ENCODE peak calls at places on chromosomes 3 and 15, in five cellular contexts. One of them, this sample, is unnamed. For H3K4me1 and H3K9me2, the result is how much of the 10 kb centered on the place peaks cover.

GRCh38 chr3:116341381-116341780 is 103.9 kb downstream of the LSAMP start:
- DNase-seq in MM.1S: no peak
- DNase-seq in HCT116: no peak
- DNase-seq in GM23338: no peak
- DNase-seq in PC-9: no peak
- DNase-seq in this sample: no peak

GRCh38 chr3:100082108-100082642 is 32.1 kb downstream of the FILIP1L start:
- DNase-seq in MM.1S: no peak
- DNase-seq in PC-9: no peak
- DNase-seq in HCT116: no peak
- DNase-seq in GM23338: no peak
- DNase-seq in this sample: no peak

GRCh38 chr3:128367726-128368125 is 99.0 kb downstream of the DNAJB8 start:
- DNase-seq in PC-9: peak
- DNase-seq in GM23338: peak
- DNase-seq in MM.1S: no peak
- DNase-seq in HCT116: no peak
- DNase-seq in this sample: no peak

GRCh38 chr3:113532698-113533533 is 561 bp downstream of the SIDT1 start:
- DNase-seq in HCT116: no peak
- DNase-seq in GM23338: peak
- DNase-seq in MM.1S: peak
- DNase-seq in PC-9: no peak
- DNase-seq in this sample: peak

GRCh38 chr3:13569641-13570390 is 20.9 kb downstream of the FBLN2 start:
- DNase-seq in MM.1S: no peak
- DNase-seq in HCT116: no peak
- DNase-seq in GM23338: no peak
- DNase-seq in PC-9: no peak
- DNase-seq in this sample: no peak

GRCh38 chr15:70281261-70281810 is 183.6 kb upstream of the TLE3 start:
- DNase-seq in GM23338: no peak
- DNase-seq in PC-9: no peak
- DNase-seq in HCT116: no peak
- DNase-seq in MM.1S: no peak
- DNase-seq in this sample: no peak

GRCh38 chr3:108590443-108590842 is 921 bp downstream of the DZIP3 start:
- DNase-seq in GM23338: peak
- DNase-seq in PC-9: no peak
- DNase-seq in HCT116: no peak
- DNase-seq in MM.1S: peak
- DNase-seq in this sample: no peak

GRCh38 chr3:30890907-30891306 is 3.6 kb downstream of the GADL1 start:
- DNase-seq in GM23338: no peak
- DNase-seq in MM.1S: no peak
- DNase-seq in HCT116: no peak
- DNase-seq in PC-9: no peak
- DNase-seq in this sample: no peak

GRCh38 chr3:33144433-33144832 is 30.6 kb downstream of the CRTAP start:
- DNase-seq in MM.1S: no peak
- DNase-seq in GM23338: peak
- DNase-seq in HCT116: no peak
- DNase-seq in PC-9: no peak
- DNase-seq in this sample: peak

GRCh38 chr15:63492541-63493077 is 11.8 kb upstream of the USP3 start:
- DNase-seq in PC-9: peak
- DNase-seq in HCT116: no peak
- DNase-seq in GM23338: no peak
- DNase-seq in MM.1S: no peak
- DNase-seq in this sample: peak

GRCh38 chr15:33737687-33738606 is 230.3 kb upstream of the CHRM5 start:
- DNase-seq in GM23338: peak
- DNase-seq in PC-9: no peak
- DNase-seq in MM.1S: peak
- DNase-seq in HCT116: peak
- DNase-seq in this sample: peak

GRCh38 chr15:42032376-42033213 is 11.8 kb upstream of the PLA2G4E start:
- DNase-seq in MM.1S: no peak
- DNase-seq in PC-9: no peak
- DNase-seq in HCT116: no peak
- DNase-seq in GM23338: no peak
- DNase-seq in this sample: no peak

GRCh38 chr15:96326551-96327154 is 3.8 kb upstream of the NR2F2 start:
- DNase-seq in PC-9: peak
- DNase-seq in GM23338: peak
- DNase-seq in MM.1S: peak
- DNase-seq in HCT116: no peak
- DNase-seq in this sample: peak

GRCh38 chr15:84762840-84763572 is 14.6 kb downstream of the ZNF592 start:
- DNase-seq in HCT116: no peak
- DNase-seq in GM23338: no peak
- DNase-seq in PC-9: no peak
- DNase-seq in MM.1S: no peak
- DNase-seq in this sample: no peak

GRCh38 chr15:84760219-84760618 is 11.8 kb downstream of the ZNF592 start:
- DNase-seq in GM23338: no peak
- DNase-seq in HCT116: no peak
- DNase-seq in MM.1S: no peak
- DNase-seq in PC-9: no peak
- DNase-seq in this sample: no peak

GRCh38 chr15:84761534-84762190 is 13.3 kb downstream of the ZNF592 start:
- DNase-seq in HCT116: no peak
- DNase-seq in PC-9: no peak
- DNase-seq in MM.1S: peak
- DNase-seq in GM23338: no peak
- DNase-seq in this sample: no peak

GRCh38 chr15:84755736-84756527 is 7.5 kb downstream of the ZNF592 start:
- DNase-seq in HCT116: no peak
- DNase-seq in GM23338: peak
- DNase-seq in MM.1S: no peak
- DNase-seq in PC-9: no peak
- DNase-seq in this sample: no peak

DNA sequence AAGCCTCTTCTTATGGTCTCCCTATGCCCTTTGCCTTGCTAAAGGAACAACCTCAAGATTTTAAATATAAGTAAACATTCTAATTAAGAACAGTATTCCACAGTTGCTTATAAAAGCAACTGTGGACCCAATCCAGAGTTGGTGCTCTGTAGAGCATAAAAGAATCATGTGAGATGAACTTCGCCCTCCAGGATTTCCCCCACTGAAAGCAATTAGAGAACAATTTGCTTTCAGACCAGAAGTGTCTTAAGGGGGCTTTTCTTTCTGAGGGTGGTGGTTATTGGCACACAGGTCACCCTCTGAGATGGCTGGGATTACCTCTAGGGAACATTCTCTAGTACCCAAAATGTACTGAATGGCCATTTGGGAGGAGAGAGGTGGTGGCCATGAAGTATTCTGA is 10.6 kb downstream of the ZNF592 start:
- DNase-seq in GM23338: no peak
- DNase-seq in HCT116: no peak
- DNase-seq in MM.1S: no peak
- DNase-seq in PC-9: no peak
- DNase-seq in this sample: no peak
- H3K4me1 ChIP-seq in GM23338: under half
- H3K4me1 ChIP-seq in HCT116: under half
- H3K4me1 ChIP-seq in MM.1S: under half
- H3K4me1 ChIP-seq in PC-9: under half
- H3K4me1 ChIP-seq in this sample: under half

DNA sequence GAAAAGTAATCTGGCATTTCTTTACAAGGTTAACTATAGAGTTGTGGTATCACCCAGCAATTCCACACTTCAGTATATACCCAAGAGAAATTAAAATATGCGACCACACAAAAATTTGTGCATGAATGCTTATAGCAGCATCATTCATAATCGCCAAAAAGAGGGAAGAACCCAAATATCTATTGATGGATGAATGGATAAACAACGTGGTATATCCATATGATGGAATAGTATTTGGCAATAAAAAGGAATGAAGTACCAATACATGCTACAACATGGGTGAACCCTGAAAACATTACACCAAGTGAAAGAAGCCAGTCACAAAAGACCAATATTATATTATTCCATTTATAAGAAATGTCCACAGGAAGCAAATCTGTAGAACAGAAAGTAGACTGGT is 8.6 kb upstream of the SKOR1 start:
- DNase-seq in GM23338: no peak
- DNase-seq in MM.1S: no peak
- DNase-seq in HCT116: no peak
- DNase-seq in PC-9: no peak
- DNase-seq in this sample: no peak
- H3K9me2 ChIP-seq in GM23338: under half
- H3K9me2 ChIP-seq in MM.1S: under half
- H3K9me2 ChIP-seq in HCT116: under half
- H3K9me2 ChIP-seq in PC-9: under half
- H3K9me2 ChIP-seq in this sample: under half

GRCh38 chr15:40282144-40282869 is 557 bp downstream of the ANKRD63 start:
- DNase-seq in GM23338: peak
- DNase-seq in MM.1S: no peak
- DNase-seq in HCT116: no peak
- DNase-seq in PC-9: no peak
- DNase-seq in this sample: peak

GRCh38 chr15:40280260-40281056 is 2.4 kb downstream of the ANKRD63 start:
- DNase-seq in MM.1S: no peak
- DNase-seq in PC-9: no peak
- DNase-seq in HCT116: no peak
- DNase-seq in GM23338: peak
- DNase-seq in this sample: no peak

GRCh38 chr15:40282870-40283614 is at the start of gene ANKRD63:
- DNase-seq in GM23338: peak
- DNase-seq in PC-9: no peak
- DNase-seq in HCT116: no peak
- DNase-seq in MM.1S: no peak
- DNase-seq in this sample: peak

GRCh38 chr15:40279437-40280141 is 3.3 kb downstream of the ANKRD63 start:
- DNase-seq in PC-9: peak
- DNase-seq in MM.1S: peak
- DNase-seq in HCT116: no peak
- DNase-seq in GM23338: peak
- DNase-seq in this sample: peak

DNA sequence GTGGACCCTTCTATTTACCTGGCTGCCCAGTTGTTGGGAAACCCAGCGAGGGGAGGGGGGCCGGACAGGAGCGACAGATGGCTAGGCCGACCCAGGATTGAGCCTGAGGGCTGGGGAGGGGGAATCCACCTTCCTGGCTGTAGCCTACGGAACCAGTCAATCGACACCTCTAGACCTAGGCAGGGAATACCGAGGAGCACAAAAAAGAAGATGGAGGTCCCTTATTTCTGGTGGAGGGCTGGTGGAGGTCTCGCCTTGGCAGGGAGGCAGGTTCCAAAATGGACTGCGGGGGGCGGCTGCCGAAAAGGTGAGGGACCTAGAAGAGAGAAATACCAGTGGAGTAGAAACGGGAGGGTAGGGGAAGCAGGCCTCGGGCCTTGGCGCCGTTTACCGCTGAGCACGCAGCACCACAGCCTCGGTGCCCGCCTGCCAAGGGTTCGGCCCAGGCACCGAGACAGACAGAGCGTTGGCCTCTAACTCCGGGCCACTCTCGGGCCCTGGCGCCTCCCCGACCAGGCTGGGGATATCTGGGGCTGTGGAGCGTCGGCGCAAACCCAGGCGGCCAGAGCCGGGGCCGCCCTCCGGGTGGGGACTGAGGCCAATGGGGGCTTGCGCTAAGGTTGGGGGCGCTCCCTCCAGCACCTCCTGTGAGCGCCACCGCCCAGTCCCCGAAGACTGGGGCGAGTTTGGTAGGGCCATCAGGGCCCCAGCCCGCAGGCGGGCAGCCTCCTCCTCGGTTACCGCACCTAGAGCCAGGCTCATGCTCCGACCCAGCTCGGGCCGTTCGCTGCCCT is 1.6 kb downstream of the ANKRD63 start:
- DNase-seq in PC-9: no peak
- DNase-seq in MM.1S: no peak
- DNase-seq in GM23338: peak
- DNase-seq in HCT116: no peak
- DNase-seq in this sample: no peak
- TF ChIP-seq EZH2 in PC-9: no peak
- TF ChIP-seq EZH2 in MM.1S: no peak
- TF ChIP-seq EZH2 in GM23338: peak
- TF ChIP-seq EZH2 in HCT116: no peak
- TF ChIP-seq EZH2 in this sample: no peak

GRCh38 chr15:47753591-47753990 is 36.3 kb downstream of the SEMA6D start:
- DNase-seq in PC-9: no peak
- DNase-seq in MM.1S: no peak
- DNase-seq in GM23338: no peak
- DNase-seq in HCT116: no peak
- DNase-seq in this sample: no peak
- H3K4me1 ChIP-seq in PC-9: under half
- H3K4me1 ChIP-seq in MM.1S: under half
- H3K4me1 ChIP-seq in GM23338: under half
- H3K4me1 ChIP-seq in HCT116: under half
- H3K4me1 ChIP-seq in this sample: under half

This sample was measured in PC-3.